ENCODE peak calls at places on chromosomes 12 and 14, in six cellular contexts. One of them, this sample, is unnamed.

GRCh38 chr14:59905193-59905592 is 14.8 kb upstream of the LRRC9 start:
- DNase-seq in NCI-H1092: no peak
- DNase-seq in AG20443: no peak
- DNase-seq in right cardiac atrium: no peak
- DNase-seq in effector memory CD4-positive, alpha-beta T cell: no peak
- DNase-seq in stimulated activated CD8-positive, alpha-beta memory T cell treated with anti-CD3 and anti-CD28 coated beads, Interleukin-7, amount 100 ng/mL, for 4 hours: no peak
- DNase-seq in this sample: no peak

GRCh38 chr12:6946033-6946919 is 2.5 kb downstream of the C12orf57 start:
- DNase-seq in NCI-H1092: peak; percentile 19
- DNase-seq in AG20443: no peak
- DNase-seq in right cardiac atrium: peak; percentile 77
- DNase-seq in effector memory CD4-positive, alpha-beta T cell: peak; percentile 56
- DNase-seq in stimulated activated CD8-positive, alpha-beta memory T cell treated with anti-CD3 and anti-CD28 coated beads, Interleukin-7, amount 100 ng/mL, for 4 hours: no peak
- DNase-seq in this sample: peak; percentile 97

GRCh38 chr14:31204593-31205534 is 2.7 kb downstream of the HECTD1 start:
- DNase-seq in NCI-H1092: no peak
- DNase-seq in AG20443: no peak
- DNase-seq in right cardiac atrium: no peak
- DNase-seq in effector memory CD4-positive, alpha-beta T cell: no peak
- DNase-seq in stimulated activated CD8-positive, alpha-beta memory T cell treated with anti-CD3 and anti-CD28 coated beads, Interleukin-7, amount 100 ng/mL, for 4 hours: no peak
- DNase-seq in this sample: no peak

GRCh38 chr12:126651133-126651532 is 1585.9 kb downstream of the AACS start:
- DNase-seq in NCI-H1092: no peak
- DNase-seq in AG20443: no peak
- DNase-seq in right cardiac atrium: no peak
- DNase-seq in effector memory CD4-positive, alpha-beta T cell: no peak
- DNase-seq in stimulated activated CD8-positive, alpha-beta memory T cell treated with anti-CD3 and anti-CD28 coated beads, Interleukin-7, amount 100 ng/mL, for 4 hours: no peak
- DNase-seq in this sample: no peak

GRCh38 chr12:26809611-26810298 is 23.2 kb downstream of the ITPR2 start:
- DNase-seq in NCI-H1092: no peak
- DNase-seq in AG20443: no peak
- DNase-seq in right cardiac atrium: no peak
- DNase-seq in effector memory CD4-positive, alpha-beta T cell: no peak
- DNase-seq in stimulated activated CD8-positive, alpha-beta memory T cell treated with anti-CD3 and anti-CD28 coated beads, Interleukin-7, amount 100 ng/mL, for 4 hours: no peak
- DNase-seq in this sample: no peak

GRCh38 chr14:49897965-49898364 is 5.1 kb downstream of the ARF6 start:
- DNase-seq in NCI-H1092: no peak
- DNase-seq in AG20443: no peak
- DNase-seq in right cardiac atrium: no peak
- DNase-seq in effector memory CD4-positive, alpha-beta T cell: no peak
- DNase-seq in stimulated activated CD8-positive, alpha-beta memory T cell treated with anti-CD3 and anti-CD28 coated beads, Interleukin-7, amount 100 ng/mL, for 4 hours: no peak
- DNase-seq in this sample: no peak

GRCh38 chr14:106586098-106586704 is 1059.8 kb downstream of the TMEM121 start:
- DNase-seq in NCI-H1092: no peak
- DNase-seq in AG20443: no peak
- DNase-seq in right cardiac atrium: peak; percentile 59
- DNase-seq in effector memory CD4-positive, alpha-beta T cell: peak; percentile 30
- DNase-seq in stimulated activated CD8-positive, alpha-beta memory T cell treated with anti-CD3 and anti-CD28 coated beads, Interleukin-7, amount 100 ng/mL, for 4 hours: peak; percentile 40
- DNase-seq in this sample: no peak

GRCh38 chr14:78448483-78449094 is 278.4 kb downstream of the NRXN3 start:
- DNase-seq in NCI-H1092: peak; percentile 28
- DNase-seq in AG20443: peak; percentile 73
- DNase-seq in right cardiac atrium: peak; percentile 53
- DNase-seq in effector memory CD4-positive, alpha-beta T cell: no peak
- DNase-seq in stimulated activated CD8-positive, alpha-beta memory T cell treated with anti-CD3 and anti-CD28 coated beads, Interleukin-7, amount 100 ng/mL, for 4 hours: no peak
- DNase-seq in this sample: no peak

This sample was measured in kidney.